ENCODE peak calls at places on chromosome 11, in four cellular contexts. D is mesendoderm, K is H1, J is neuronal stem cell. B is an unnamed sample.
A peak's percentile ranks its signal among the peaks of the same experiment; 100 is the strongest.

GRCh38 chr11:16098827-16099226 is 257.5 kb downstream of the SOX6 start:
- DNase-seq in D (no peak), K (no peak), J (no peak), B (no peak)

GRCh38 chr11:111413849-111414248 is 34.8 kb upstream of the POU2AF1 start:
- DNase-seq in D (no peak), K (no peak), J (no peak), B (no peak)

GRCh38 chr11:23423119-23423518 is 562.8 kb upstream of the CCDC179 start:
- DNase-seq in D (no peak), K (no peak), J (no peak), B (no peak)

GRCh38 chr11:69037074-69037473 is 11.7 kb upstream of the TPCN2 start:
- DNase-seq in D (no peak), K (no peak), J (no peak), B (no peak)

GRCh38 chr11:76181371-76181770 is 24.9 kb downstream of the WNT11 start:
- DNase-seq in D (peak; percentile 27), K (no peak), J (no peak), B (peak; percentile 52)

GRCh38 chr11:17563248-17563647 is 16.2 kb downstream of the OTOG start:
- DNase-seq in D (peak; percentile 75), K (no peak), J (no peak), B (peak; percentile 56)

GRCh38 chr11:3942160-3942955 is 86.9 kb downstream of the STIM1 start:
- DNase-seq in D (no peak), K (no peak), J (no peak), B (no peak)

GRCh38 chr11:45993438-45994064 is 71.1 kb downstream of the LARGE2 start:
- DNase-seq in D (no peak), K (no peak), J (no peak), B (no peak)

GRCh38 chr11:3879967-3880542 is 24.6 kb downstream of the STIM1 start:
- DNase-seq in D (no peak), K (no peak), J (no peak), B (no peak)

GRCh38 chr11:45468265-45468856 is 182.2 kb upstream of the SYT13 start:
- DNase-seq in D (peak; percentile 55), K (no peak), J (no peak), B (peak; percentile 46)

GRCh38 chr11:74024630-74025029 is 15.7 kb upstream of the UCP3 start:
- DNase-seq in D (no peak), K (no peak), J (no peak), B (no peak)

GRCh38 chr11:125086633-125087296 is 23.7 kb downstream of the SLC37A2 start:
- DNase-seq in D (no peak), K (no peak), J (no peak), B (no peak)

GRCh38 chr11:48170840-48171233 is 45.8 kb upstream of the OR4B1 start:
- DNase-seq in D (no peak), K (no peak), J (no peak), B (no peak)

GRCh38 chr11:31968774-31969433 is 122.0 kb upstream of the RCN1 start:
- DNase-seq in D (no peak), K (no peak), J (no peak), B (no peak)

GRCh38 chr11:15683528-15683927 is 568.8 kb downstream of the INSC start:
- DNase-seq in D (no peak), K (no peak), J (no peak), B (no peak)

GRCh38 chr11:64989416-64989815 is 7.4 kb downstream of the BATF2 start:
- DNase-seq in D (no peak), K (no peak), J (no peak), B (no peak)
- H4K8ac ChIP-seq in D (no peak overlapping the region), K (peak overlapping the region; percentile 51), J (no peak overlapping the region), B (no peak overlapping the region)

GRCh38 chr11:28976801-28977145 is 868.6 kb downstream of the METTL15 start:
- DNase-seq in D (no peak), K (no peak), J (no peak), B (no peak)
- H3K18ac ChIP-seq in D (no peak overlapping the region), K (no peak overlapping the region), J (no peak overlapping the region), B (no peak overlapping the region)

DNA sequence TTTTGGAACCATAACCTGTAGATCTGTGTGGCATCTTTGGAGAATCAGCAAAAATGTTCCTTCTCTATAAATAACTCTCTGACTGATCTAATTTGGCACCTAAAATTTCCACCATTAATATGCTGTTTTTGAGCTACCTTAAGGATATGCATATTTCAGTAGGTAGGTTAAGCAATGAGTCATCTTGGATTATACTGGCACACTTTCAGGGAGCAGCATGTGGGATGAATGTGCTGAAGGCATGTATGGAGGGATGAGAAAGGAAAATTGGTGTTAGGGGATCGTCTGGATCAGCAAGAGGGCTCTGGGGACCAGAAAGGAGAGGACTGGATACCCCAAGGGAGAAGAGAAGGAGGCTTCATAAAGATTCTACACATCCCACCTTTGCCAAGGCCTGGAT is 44.6 kb upstream of the ELF5 start:
- DNase-seq in D (no peak), K (no peak), J (no peak), B (no peak)
- H3K4me1 ChIP-seq in D (no peaks in the 10 kb centered on the region), K (no peaks in the 10 kb centered on the region), J (no peaks in the 10 kb centered on the region), B (no peaks in the 10 kb centered on the region)

GRCh38 chr11:131928992-131929391 is 558.6 kb downstream of the NTM start:
- DNase-seq in D (no peak), K (no peak), J (no peak), B (peak; percentile 42)

GRCh38 chr11:131938321-131938751 is 567.9 kb downstream of the NTM start:
- DNase-seq in D (no peak), K (no peak), J (no peak), B (no peak)

GRCh38 chr11:131932584-131933360 is 562.4 kb downstream of the NTM start:
- DNase-seq in D (no peak), K (no peak), J (no peak), B (no peak)

DNA sequence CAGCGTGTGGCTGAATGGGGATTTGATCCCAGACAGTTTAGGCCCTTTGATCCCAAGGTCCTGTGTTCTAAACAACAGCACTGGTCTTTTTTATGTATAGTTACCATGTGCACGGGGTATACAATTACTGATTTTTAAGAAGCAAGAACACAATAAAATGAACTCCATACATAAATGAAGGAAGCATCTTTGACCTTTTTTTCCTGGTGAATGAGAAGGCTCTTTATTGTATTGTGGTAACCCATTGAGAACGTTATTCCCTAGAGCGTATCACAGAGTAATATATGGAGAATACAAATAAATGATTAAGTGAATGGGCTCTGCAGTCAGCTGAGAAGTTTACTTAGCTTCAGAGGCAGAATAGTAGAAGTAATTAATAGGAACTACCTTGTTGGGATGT is 563.6 kb downstream of the NTM start:
- DNase-seq in D (no peak), K (no peak), J (no peak), B (no peak)
- H4K8ac ChIP-seq in D (no peak overlapping the region), K (no peak overlapping the region), J (no peak overlapping the region), B (no peak overlapping the region)

GRCh38 chr11:58577441-58578135 is 1.3 kb upstream of the ZFP91 start:
- DNase-seq in D (no peak), K (no peak), J (no peak), B (no peak)

GRCh38 chr11:58578136-58578634 is 678 bp upstream of the ZFP91 start:
- DNase-seq in D (peak; percentile 99), K (peak; percentile 91), J (peak; percentile 98), B (peak; percentile 94)

GRCh38 chr11:58575377-58576020 is at the start of gene LPXN:
- DNase-seq in D (no peak), K (no peak), J (no peak), B (no peak)

GRCh38 chr11:58578635-58579191 is at the start of gene ZFP91:
- DNase-seq in D (peak; percentile 99), K (peak; percentile 89), J (peak; percentile 97), B (peak; percentile 96)

DNA sequence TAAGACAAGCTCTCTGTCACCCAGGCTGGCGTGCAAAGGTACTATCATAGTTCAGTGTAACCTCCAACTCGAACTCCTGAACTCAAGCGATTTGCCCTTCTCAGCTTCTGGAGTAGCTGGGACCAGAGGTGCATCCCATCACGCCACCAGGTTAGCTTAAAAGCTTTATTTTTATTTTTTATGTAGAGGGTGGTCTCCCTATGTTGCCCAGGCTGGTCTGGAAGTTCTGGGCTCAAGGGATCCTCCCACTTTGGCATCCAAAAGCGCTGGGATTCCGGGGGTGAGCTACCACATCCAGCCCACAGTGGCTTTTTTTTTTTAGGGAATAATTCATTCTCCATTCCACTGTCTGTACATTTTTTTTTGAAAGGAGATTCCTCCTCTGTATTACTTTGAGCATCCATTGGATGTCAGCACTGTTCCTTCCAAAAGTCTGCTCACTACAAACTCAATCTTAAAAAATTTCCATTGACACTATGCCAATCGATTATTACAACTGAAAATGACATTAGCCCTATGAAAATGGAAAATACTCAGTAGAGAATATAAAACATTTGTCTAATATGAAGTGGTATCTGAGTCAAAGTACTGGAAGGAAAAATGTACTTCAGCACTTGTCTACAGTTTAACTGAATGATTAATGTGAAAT is 1.3 kb upstream of the LPXN start:
- DNase-seq in D (peak; percentile 14), K (no peak), J (no peak), B (no peak)
- H3K18ac ChIP-seq in D (no peak overlapping the region), K (peak overlapping the region; percentile 32), J (no peak overlapping the region), B (no peak overlapping the region)

GRCh38 chr11:14417975-14418374 is 59.0 kb upstream of the RRAS2 start:
- DNase-seq in D (no peak), K (no peak), J (no peak), B (no peak)

GRCh38 chr11:14414470-14415461 is 55.8 kb upstream of the RRAS2 start:
- DNase-seq in D (peak; percentile 56), K (no peak), J (no peak), B (no peak)

GRCh38 chr11:14418801-14419417 is 59.9 kb upstream of the RRAS2 start:
- DNase-seq in D (peak; percentile 85), K (no peak), J (no peak), B (peak; percentile 66)

GRCh38 chr11:14420223-14420622 is 61.2 kb upstream of the RRAS2 start:
- DNase-seq in D (peak; percentile 78), K (no peak), J (no peak), B (peak; percentile 55)

GRCh38 chr11:14417186-14417585 is 58.2 kb upstream of the RRAS2 start:
- DNase-seq in D (no peak), K (no peak), J (no peak), B (no peak)
- H3K4me1 ChIP-seq in D (peaks cover 13% of the 10 kb centered on the region), K (peaks cover 5% of the 10 kb centered on the region), J (peaks cover 11% of the 10 kb centered on the region), B (no peaks in the 10 kb centered on the region)

DNA sequence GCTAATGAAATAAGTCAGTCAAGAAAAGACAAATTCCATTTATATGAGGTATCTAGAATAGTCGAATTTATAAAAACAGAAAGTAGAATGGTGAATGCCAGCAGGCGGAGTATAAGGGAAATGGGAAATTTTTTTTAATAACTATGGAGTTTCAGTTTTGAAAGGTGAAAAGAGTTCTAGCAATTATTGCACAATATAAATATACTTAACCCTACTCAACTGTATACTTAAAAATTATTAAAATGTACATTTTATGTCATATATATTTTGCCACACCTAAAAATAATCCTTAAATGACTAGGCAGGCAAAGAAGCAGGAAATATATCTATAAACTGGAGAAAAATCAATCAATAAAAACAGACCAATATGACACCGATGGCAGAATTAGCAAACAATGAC is 196.5 kb upstream of the UBASH3B start:
- DNase-seq in D (no peak), K (no peak), J (no peak), B (no peak)
- H4K8ac ChIP-seq in D (no peak overlapping the region), K (no peak overlapping the region), J (no peak overlapping the region), B (no peak overlapping the region)